ENCODE peak calls at places on chromosomes 2 and 18, in six cellular contexts. One of them, this sample, is unnamed.

GRCh38 chr2:209771474-209772292 is at the start of gene UNC80:
- DNase-seq in SW 1271: no peak
- DNase-seq in effector memory CD8-positive, alpha-beta T cell: no peak
- DNase-seq in heart right ventricle: peak; percentile 64
- DNase-seq in M059J: peak; percentile 36
- DNase-seq in astrocyte of the spinal cord: peak; percentile 73
- DNase-seq in this sample: peak; percentile 82

GRCh38 chr18:23386317-23386716 is 66.8 kb upstream of the RIOK3 start:
- DNase-seq in effector memory CD8-positive, alpha-beta T cell: no peak
- DNase-seq in astrocyte of the spinal cord: no peak
- DNase-seq in heart right ventricle: no peak
- DNase-seq in SW 1271: peak; percentile 9
- DNase-seq in M059J: peak; percentile 76
- DNase-seq in this sample: no peak

GRCh38 chr2:36052819-36053218 is 302.8 kb upstream of the CRIM1 start:
- DNase-seq in SW 1271: no peak
- DNase-seq in M059J: no peak
- DNase-seq in effector memory CD8-positive, alpha-beta T cell: no peak
- DNase-seq in heart right ventricle: no peak
- DNase-seq in astrocyte of the spinal cord: no peak
- DNase-seq in this sample: no peak

GRCh38 chr18:44474067-44474411 is 206.6 kb upstream of the SETBP1 start:
- DNase-seq in astrocyte of the spinal cord: no peak
- DNase-seq in heart right ventricle: no peak
- DNase-seq in M059J: peak; percentile 62
- DNase-seq in SW 1271: no peak
- DNase-seq in effector memory CD8-positive, alpha-beta T cell: no peak
- DNase-seq in this sample: no peak

GRCh38 chr2:42385225-42385624 is 24.2 kb upstream of the COX7A2L start:
- DNase-seq in heart right ventricle: no peak
- DNase-seq in effector memory CD8-positive, alpha-beta T cell: no peak
- DNase-seq in SW 1271: peak; percentile 8
- DNase-seq in astrocyte of the spinal cord: no peak
- DNase-seq in M059J: peak; percentile 30
- DNase-seq in this sample: no peak

GRCh38 chr2:110729106-110729505 is 3.3 kb upstream of the ACOXL start:
- DNase-seq in SW 1271: no peak
- DNase-seq in astrocyte of the spinal cord: no peak
- DNase-seq in heart right ventricle: no peak
- DNase-seq in effector memory CD8-positive, alpha-beta T cell: no peak
- DNase-seq in M059J: no peak
- DNase-seq in this sample: no peak

GRCh38 chr2:75466708-75467311 is 93.9 kb downstream of the EVA1A start:
- DNase-seq in effector memory CD8-positive, alpha-beta T cell: no peak
- DNase-seq in heart right ventricle: no peak
- DNase-seq in SW 1271: peak; percentile 15
- DNase-seq in M059J: peak; percentile 46
- DNase-seq in astrocyte of the spinal cord: peak; percentile 28
- DNase-seq in this sample: no peak

GRCh38 chr2:196160101-196160500 is 11.3 kb downstream of the STK17B start:
- DNase-seq in SW 1271: peak; percentile 73
- DNase-seq in heart right ventricle: no peak
- DNase-seq in astrocyte of the spinal cord: peak; percentile 96
- DNase-seq in M059J: peak; percentile 91
- DNase-seq in effector memory CD8-positive, alpha-beta T cell: peak; percentile 62
- DNase-seq in this sample: no peak

GRCh38 chr2:227623225-227623624 is 5.9 kb downstream of the SCYGR4 start:
- DNase-seq in effector memory CD8-positive, alpha-beta T cell: no peak
- DNase-seq in SW 1271: peak; percentile 21
- DNase-seq in astrocyte of the spinal cord: peak; percentile 64
- DNase-seq in M059J: peak; percentile 68
- DNase-seq in heart right ventricle: no peak
- DNase-seq in this sample: no peak

GRCh38 chr2:134206029-134206428 is 47.8 kb upstream of the MGAT5 start:
- DNase-seq in astrocyte of the spinal cord: no peak
- DNase-seq in effector memory CD8-positive, alpha-beta T cell: no peak
- DNase-seq in SW 1271: no peak
- DNase-seq in heart right ventricle: no peak
- DNase-seq in M059J: no peak
- DNase-seq in this sample: no peak

GRCh38 chr18:23114171-23114881 is 21.0 kb upstream of the CABLES1 start:
- DNase-seq in SW 1271: no peak
- DNase-seq in astrocyte of the spinal cord: peak; percentile 48
- DNase-seq in heart right ventricle: no peak
- DNase-seq in M059J: peak; percentile 56
- DNase-seq in effector memory CD8-positive, alpha-beta T cell: no peak
- DNase-seq in this sample: no peak

GRCh38 chr2:232816656-232817055 is 40.3 kb upstream of the KCNJ13 start:
- DNase-seq in astrocyte of the spinal cord: no peak
- DNase-seq in heart right ventricle: no peak
- DNase-seq in M059J: no peak
- DNase-seq in effector memory CD8-positive, alpha-beta T cell: no peak
- DNase-seq in SW 1271: no peak
- DNase-seq in this sample: no peak

GRCh38 chr2:136246086-136246669 is 128.2 kb upstream of the CXCR4 start:
- DNase-seq in astrocyte of the spinal cord: peak; percentile 10
- DNase-seq in effector memory CD8-positive, alpha-beta T cell: no peak
- DNase-seq in M059J: no peak
- DNase-seq in heart right ventricle: no peak
- DNase-seq in SW 1271: no peak
- DNase-seq in this sample: peak; percentile 85

GRCh38 chr18:74745658-74746403 is 148.2 kb downstream of the ZNF407 start:
- DNase-seq in astrocyte of the spinal cord: peak; percentile 63
- DNase-seq in effector memory CD8-positive, alpha-beta T cell: no peak
- DNase-seq in M059J: peak; percentile 81
- DNase-seq in SW 1271: peak; percentile 57
- DNase-seq in heart right ventricle: no peak
- DNase-seq in this sample: no peak

GRCh38 chr18:31199190-31199769 is 36.6 kb upstream of the DSC1 start:
- DNase-seq in heart right ventricle: no peak
- DNase-seq in effector memory CD8-positive, alpha-beta T cell: no peak
- DNase-seq in SW 1271: no peak
- DNase-seq in M059J: no peak
- DNase-seq in astrocyte of the spinal cord: no peak
- DNase-seq in this sample: no peak

This sample was measured in kidney.